ENCODE peak calls at places on chromosomes 6 and 20, in eight cellular contexts. W is pancreas, Y is fibroblast of pulmonary artery, E is MM.1S, S is adrenal gland, P is HCT116, V is AG10803, L is SJSA1. G is an unnamed sample.

GRCh38 chr20:50242863-50243609 is 52.4 kb downstream of the CEBPB start:
- DNase-seq in E (no peak), V (no peak), L (peak; percentile 69), P (peak; percentile 77), W (peak; percentile 74), S (no peak), Y (peak; percentile 59), G (no peak)

GRCh38 chr6:61649845-61650244 is 636.2 kb downstream of the KHDRBS2 start:
- DNase-seq in W (no peak), E (no peak), V (no peak), Y (no peak), S (no peak), L (no peak), P (no peak), G (no peak)

GRCh38 chr6:79841577-79842381 is 105.6 kb downstream of the ELOVL4 start:
- DNase-seq in W (no peak), L (no peak), P (no peak), E (peak; percentile 23), S (no peak), Y (peak; percentile 7), V (no peak), G (no peak)

GRCh38 chr6:113352831-113353230 is 504.3 kb upstream of the MARCKS start:
- DNase-seq in E (no peak), V (no peak), L (no peak), W (no peak), P (no peak), Y (no peak), S (no peak), G (no peak)

GRCh38 chr6:123604067-123604466 is 32.7 kb downstream of the TRDN start:
- DNase-seq in W (no peak), V (no peak), P (no peak), S (no peak), E (no peak), L (no peak), Y (no peak), G (no peak)

GRCh38 chr6:142013286-142013685 is 119.4 kb upstream of the GJE1 start:
- DNase-seq in S (no peak), L (no peak), W (no peak), V (peak; percentile 90), P (peak; percentile 84), E (no peak), Y (peak; percentile 89), G (no peak)

GRCh38 chr20:50215917-50216316 is 25.3 kb downstream of the CEBPB start:
- DNase-seq in W (no peak), S (no peak), E (no peak), Y (no peak), P (no peak), V (no peak), L (no peak), G (no peak)

GRCh38 chr20:24665196-24665595 is 195.8 kb downstream of the SYNDIG1 start:
- DNase-seq in L (no peak), E (no peak), Y (no peak), V (no peak), S (no peak), P (no peak), W (no peak), G (no peak)

GRCh38 chr6:138691595-138692057 is 81.9 kb upstream of the CCDC28A start:
- DNase-seq in Y (peak; percentile 82), V (peak; percentile 86), P (peak; percentile 52), S (peak; percentile 21), W (no peak), L (no peak), E (no peak), G (no peak)

GRCh38 chr6:17417817-17418216 is 24.4 kb downstream of the CAP2 start:
- DNase-seq in Y (peak; percentile 95), V (peak; percentile 99), L (peak; percentile 88), E (no peak), S (no peak), P (no peak), W (no peak), G (no peak)

GRCh38 chr20:4283011-4283410 is 267.7 kb upstream of the RNF24 start:
- DNase-seq in V (peak; percentile 84), S (no peak), Y (no peak), W (no peak), P (no peak), L (no peak), E (no peak), G (no peak)

GRCh38 chr6:108152446-108152845 is 13.4 kb upstream of the NR2E1 start:
- DNase-seq in P (no peak), V (no peak), S (no peak), E (no peak), W (no peak), Y (no peak), L (no peak), G (no peak)

GRCh38 chr6:139306582-139306981 is 14.8 kb upstream of the TXLNB start:
- DNase-seq in Y (no peak), L (no peak), W (no peak), S (no peak), E (no peak), V (no peak), P (no peak), G (no peak)

GRCh38 chr6:85111481-85112001 is 338.3 kb upstream of the NT5E start:
- DNase-seq in L (no peak), W (no peak), Y (peak; percentile 83), P (no peak), S (no peak), V (no peak), E (no peak), G (no peak)

GRCh38 chr6:161374971-161375873 is 101.4 kb upstream of the AGPAT4 start:
- DNase-seq in E (peak; percentile 73), Y (no peak), W (peak; percentile 40), L (no peak), P (no peak), V (peak; percentile 32), S (peak; percentile 68), G (peak; percentile 82)

GRCh38 chr6:26556263-26557070 is 18.3 kb downstream of the HMGN4 start:
- DNase-seq in W (no peak), Y (peak; percentile 85), L (peak; percentile 71), V (peak; percentile 93), P (peak; percentile 84), S (no peak), E (no peak), G (no peak)

GRCh38 chr6:36698196-36698595 is 570 bp downstream of the RAB44 start:
- DNase-seq in Y (no peak), P (no peak), W (no peak), V (no peak), L (no peak), S (no peak), E (no peak), G (no peak)

GRCh38 chr6:106300944-106301343 is 24.6 kb downstream of the ATG5 start:
- DNase-seq in V (peak; percentile 68), E (peak; percentile 39), S (no peak), L (no peak), W (no peak), Y (peak; percentile 68), P (no peak), G (no peak)

GRCh38 chr6:77620290-77620882 is 32.5 kb upstream of the MEI4 start:
- DNase-seq in V (no peak), S (peak; percentile 10), Y (peak; percentile 16), P (peak; percentile 23), L (no peak), E (peak; percentile 47), W (no peak), G (no peak)

GRCh38 chr6:29751480-29751879 is 28.2 kb downstream of the HLA-F start:
- DNase-seq in E (no peak), L (no peak), Y (no peak), P (no peak), S (no peak), V (no peak), W (no peak), G (no peak)
- H3K4me3 ChIP-seq in E (no peak overlapping the region), L (no peak overlapping the region), Y (no peak overlapping the region), P (no peak overlapping the region), S (peak overlapping the region; percentile 84), V (peak overlapping the region; percentile 82), W (no peak overlapping the region), G (no peak overlapping the region)

DNA sequence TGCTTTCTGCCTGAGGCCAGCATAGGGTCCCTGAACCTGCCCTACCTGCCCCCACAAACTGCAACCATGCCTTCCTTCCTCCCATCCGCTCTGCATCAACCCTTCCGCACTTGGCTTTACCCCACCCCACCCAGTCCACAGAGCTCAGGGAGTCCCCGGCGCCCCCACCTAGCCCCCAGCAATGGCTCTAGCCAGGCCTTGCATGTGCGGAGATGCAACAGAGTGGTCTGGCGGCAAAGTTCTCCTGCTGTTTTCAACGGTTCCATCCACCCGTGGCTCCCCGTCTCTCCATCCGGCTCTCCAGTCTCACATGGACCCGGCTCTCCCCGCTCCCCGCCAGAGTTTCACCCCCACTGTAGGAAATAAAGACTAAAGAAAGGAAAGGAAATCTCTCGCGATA is 795 bp downstream of the LRFN2 start:
- DNase-seq in Y (no peak), S (no peak), V (no peak), E (no peak), L (no peak), W (peak; percentile 3), P (no peak), G (no peak)
- H3K4me3 ChIP-seq in Y (no peak overlapping the region), S (peak overlapping the region; percentile 46), V (no peak overlapping the region), E (no peak overlapping the region), L (no peak overlapping the region), W (peak overlapping the region; percentile 52), P (no peak overlapping the region), G (no peak overlapping the region)

GRCh38 chr6:27892596-27893058 is 19.6 kb downstream of the OR2B2 start:
- DNase-seq in P (peak; percentile 34), V (no peak), E (no peak), W (no peak), L (no peak), Y (peak; percentile 28), S (no peak), G (no peak)
- H3K4me3 ChIP-seq in P (peak overlapping the region; percentile 69), V (peak overlapping the region; percentile 79), E (peak overlapping the region; percentile 78), W (peak overlapping the region; percentile 64), L (peak overlapping the region; percentile 55), Y (peak overlapping the region; percentile 65), S (peak overlapping the region; percentile 75), G (peak overlapping the region; percentile 58)

DNA sequence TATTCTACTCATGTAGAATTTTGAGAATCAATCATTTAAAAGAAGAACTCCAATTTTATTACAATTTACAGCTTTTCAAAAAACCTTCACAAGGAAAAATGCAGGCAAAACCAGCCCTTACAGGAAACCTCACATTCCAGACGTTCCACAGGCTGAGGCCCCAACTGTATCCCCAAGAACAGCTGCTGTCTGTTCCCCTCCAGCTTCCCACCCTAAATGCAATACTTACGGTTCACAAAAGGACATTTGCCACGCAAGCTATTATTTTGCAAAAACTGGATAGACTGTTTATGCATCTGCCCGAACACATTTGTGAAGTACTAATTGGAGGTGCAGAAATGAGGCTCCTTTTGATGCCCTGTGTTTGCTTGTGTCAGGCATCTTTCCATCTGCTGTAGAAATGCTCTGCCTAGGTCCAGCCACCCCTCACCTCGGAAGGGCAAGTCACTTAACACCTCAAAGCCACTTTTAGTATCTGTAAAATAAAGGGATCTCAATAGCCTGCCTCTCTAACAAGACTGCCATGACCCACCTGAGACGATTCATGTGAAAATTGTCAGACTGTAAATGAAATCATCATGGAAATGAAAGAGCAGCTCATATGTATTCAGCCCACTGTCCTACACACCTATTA is 26.5 kb downstream of the PDE10A start:
- DNase-seq in S (no peak), P (no peak), V (peak; percentile 20), Y (peak; percentile 88), E (no peak), W (no peak), L (no peak), G (no peak)
- H3K4me3 ChIP-seq in S (no peak overlapping the region), P (no peak overlapping the region), V (no peak overlapping the region), Y (no peak overlapping the region), E (no peak overlapping the region), W (no peak overlapping the region), L (no peak overlapping the region), G (no peak overlapping the region)

G was measured in lung.